ENCODE peak calls at places on chromosomes 2 and 18, in five cellular contexts. V is CD8-positive, alpha-beta T cell; X is coronary artery; W is NB4; L is SK-N-SH. H is an unnamed sample.

GRCh38 chr2:73981081-73981968 is 3.4 kb upstream of the TET3 start:
- DNase-seq in V (no peak), X (no peak), W (peak; percentile 70), L (peak; percentile 47), H (peak; percentile 64)

GRCh38 chr2:36266536-36267121 is 88.9 kb upstream of the CRIM1 start:
- DNase-seq in V (no peak), X (no peak), W (no peak), L (no peak), H (no peak)

GRCh38 chr2:234821946-234822470 is 129.8 kb upstream of the SH3BP4 start:
- DNase-seq in V (no peak), X (no peak), W (no peak), L (no peak), H (no peak)

GRCh38 chr2:201345636-201346213 is 11.4 kb downstream of the FLACC1 start:
- DNase-seq in V (no peak), X (no peak), W (no peak), L (no peak), H (no peak)

GRCh38 chr2:135563793-135564192 is 32.5 kb downstream of the R3HDM1 start:
- DNase-seq in V (no peak), X (no peak), W (peak; percentile 41), L (no peak), H (peak; percentile 57)

GRCh38 chr2:209872675-209873074 is 101.0 kb downstream of the UNC80 start:
- DNase-seq in V (no peak), X (no peak), W (peak; percentile 18), L (no peak), H (peak; percentile 56)

GRCh38 chr2:191190861-191191552 is 40.2 kb upstream of the STAT4 start:
- DNase-seq in V (no peak), X (no peak), W (peak; percentile 33), L (no peak), H (no peak)

GRCh38 chr2:204984421-204984925 is 439.2 kb downstream of the PARD3B start:
- DNase-seq in V (no peak), X (no peak), W (no peak), L (no peak), H (no peak)

GRCh38 chr2:213238753-213239591 is 45.3 kb upstream of the SPAG16 start:
- DNase-seq in V (no peak), X (no peak), W (no peak), L (no peak), H (peak; percentile 75)

GRCh38 chr2:23791030-23791429 is 135.9 kb downstream of the ATAD2B start:
- DNase-seq in V (no peak), X (no peak), W (no peak), L (no peak), H (peak; percentile 24)

GRCh38 chr18:58058720-58059119 is 14.7 kb downstream of the NEDD4L start:
- DNase-seq in V (no peak), X (no peak), W (no peak), L (no peak), H (peak; percentile 43)

GRCh38 chr2:77169426-77169825 is 352.8 kb downstream of the LRRTM4 start:
- DNase-seq in V (no peak), X (no peak), W (no peak), L (no peak), H (no peak)

GRCh38 chr2:29075894-29076700 is 1.8 kb upstream of the PCARE start:
- DNase-seq in V (no peak), X (no peak), W (no peak), L (peak; percentile 81), H (peak; percentile 67)

GRCh38 chr2:231640229-231640628 is 47.6 kb downstream of the TEX44 start:
- DNase-seq in V (no peak), X (no peak), W (no peak), L (no peak), H (no peak)

GRCh38 chr2:117801826-117802225 is 12.7 kb upstream of the DDX18 start:
- DNase-seq in V (no peak), X (no peak), W (no peak), L (no peak), H (peak; percentile 32)

GRCh38 chr2:22020101-22020742 is 896.5 kb downstream of the TDRD15 start:
- DNase-seq in V (no peak), X (no peak), W (no peak), L (no peak), H (no peak)

GRCh38 chr2:62325398-62325797 is 129.5 kb downstream of the B3GNT2 start:
- DNase-seq in V (no peak), X (no peak), W (no peak), L (no peak), H (no peak)

GRCh38 chr2:201523506-201523905 is 72.0 kb downstream of the STRADB start:
- DNase-seq in V (no peak), X (no peak), W (no peak), L (no peak), H (no peak)

GRCh38 chr2:47023332-47023731 is 107.7 kb upstream of the MCFD2 start:
- DNase-seq in V (peak; percentile 65), X (no peak), W (no peak), L (no peak), H (no peak)

GRCh38 chr18:31741096-31741735 is 19.5 kb downstream of the SLC25A52 start:
- DNase-seq in V (peak; percentile 47), X (no peak), W (peak; percentile 63), L (peak; percentile 32), H (peak; percentile 49)

GRCh38 chr2:176675557-176676256 is 406.5 kb downstream of the MTX2 start:
- DNase-seq in V (no peak), X (no peak), W (no peak), L (no peak), H (no peak)

GRCh38 chr18:4888251-4888650 is 308.8 kb downstream of the AKAIN1 start:
- DNase-seq in V (no peak), X (no peak), W (no peak), L (no peak), H (no peak)

GRCh38 chr2:206275274-206276160 is 1.1 kb downstream of the ZDBF2 start:
- DNase-seq in V (peak; percentile 23), X (no peak), W (peak; percentile 80), L (peak; percentile 40), H (peak; percentile 36)

GRCh38 chr2:52960891-52961290 is 806.7 kb upstream of the CHAC2 start:
- DNase-seq in V (no peak), X (no peak), W (no peak), L (no peak), H (no peak)

DNA sequence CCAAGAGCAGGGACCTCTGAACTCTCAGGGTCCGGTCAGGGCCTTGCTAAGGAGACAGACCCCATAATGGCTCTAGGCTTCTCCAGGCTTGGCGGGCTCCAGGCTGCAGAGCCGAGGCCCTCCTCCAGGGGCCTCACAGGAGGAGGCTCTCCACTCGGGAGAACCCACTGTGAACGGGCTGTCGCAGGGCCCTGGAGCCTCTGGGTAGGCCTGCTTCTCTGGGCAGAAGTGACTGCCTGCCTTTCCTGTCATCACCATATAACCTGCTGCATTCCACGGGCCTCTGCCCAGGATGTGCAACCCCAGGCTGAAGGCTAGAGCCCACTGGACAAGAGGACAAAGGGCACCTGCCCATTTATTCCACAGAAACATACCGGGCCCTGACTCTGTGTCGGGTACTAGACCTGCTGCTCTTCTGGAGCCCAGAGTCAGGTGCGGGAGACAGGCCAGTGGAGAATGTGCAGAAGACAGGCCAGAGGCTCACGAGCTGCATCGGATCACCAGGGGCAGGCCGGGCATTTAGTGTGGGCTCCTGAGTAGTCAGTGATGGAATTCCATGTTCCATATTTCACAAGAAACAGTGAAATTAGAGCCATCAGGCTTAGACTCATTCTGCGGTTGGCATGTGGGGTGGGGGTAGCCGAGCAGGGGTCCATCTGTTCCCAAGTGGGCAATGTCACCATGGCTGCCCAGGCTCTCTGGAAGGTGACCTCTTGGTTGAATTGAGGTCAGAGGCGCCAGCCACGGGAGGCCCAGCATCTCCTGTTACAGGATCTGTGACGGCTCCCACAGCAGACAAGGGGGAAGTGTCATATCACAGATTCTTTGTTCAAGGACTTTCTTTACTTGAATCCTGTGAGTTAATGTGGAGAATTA is 220.8 kb downstream of the SH3RF3 start:
- DNase-seq in V (no peak), X (peak; percentile 64), W (peak; percentile 32), L (no peak), H (no peak)
- TF ChIP-seq CTCF in V (no peak), X (no peak), W (no peak), L (no peak), H (no peak)

GRCh38 chr2:134287323-134287722 is 33.5 kb downstream of the MGAT5 start:
- DNase-seq in V (no peak), X (no peak), W (no peak), L (no peak), H (no peak)
- H3K4me3 ChIP-seq in V (no peak overlapping the region), X (no peak overlapping the region), W (no peak overlapping the region), L (no peak overlapping the region), H (no peak overlapping the region)

DNA sequence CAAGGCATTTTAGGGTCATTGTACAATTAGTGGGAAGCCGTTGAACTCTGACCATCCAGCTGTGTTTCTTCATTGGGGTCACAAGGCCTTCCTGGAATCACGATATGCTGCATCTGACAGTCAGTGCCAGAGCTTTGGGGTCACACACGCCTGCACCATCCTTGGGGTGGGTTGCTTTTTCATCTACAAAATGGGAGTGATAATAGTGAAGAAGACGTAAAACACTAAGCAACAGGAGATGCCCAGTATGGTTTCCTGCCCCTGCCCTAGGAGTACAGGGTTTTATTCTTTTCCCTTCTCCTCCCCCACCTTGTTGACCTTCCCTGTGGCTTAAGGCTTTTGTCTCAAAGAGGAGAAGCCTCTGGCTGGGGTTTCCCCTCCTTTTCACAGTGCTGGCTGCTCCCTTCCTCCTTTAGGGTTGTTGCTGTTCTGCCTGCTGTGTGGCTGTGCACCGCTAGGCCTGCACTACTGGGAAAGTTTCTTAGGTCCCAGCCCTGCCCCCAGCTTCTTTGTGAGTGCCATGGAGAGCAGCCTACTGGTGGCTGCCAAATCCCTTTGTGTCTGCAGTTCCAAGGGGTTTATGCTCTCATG is 245.6 kb downstream of the TPGS2 start:
- DNase-seq in V (no peak), X (peak; percentile 12), W (no peak), L (no peak), H (peak; percentile 36)
- TF ChIP-seq CTCF in V (no peak), X (no peak), W (no peak), L (no peak), H (no peak)

GRCh38 chr2:69305712-69306611 is 81.1 kb downstream of the GFPT1 start:
- DNase-seq in V (no peak), X (no peak), W (peak; percentile 28), L (peak; percentile 69), H (no peak)

GRCh38 chr2:69308338-69308737 is 78.7 kb downstream of the GFPT1 start:
- DNase-seq in V (no peak), X (no peak), W (no peak), L (no peak), H (no peak)

GRCh38 chr2:69306897-69307695 is 79.9 kb downstream of the GFPT1 start:
- DNase-seq in V (peak; percentile 75), X (peak; percentile 91), W (peak; percentile 90), L (peak; percentile 93), H (peak; percentile 69)

GRCh38 chr2:69306612-69306896 is 80.5 kb downstream of the GFPT1 start:
- DNase-seq in V (no peak), X (no peak), W (no peak), L (no peak), H (no peak)

GRCh38 chr2:69307696-69308064 is 79.3 kb downstream of the GFPT1 start:
- DNase-seq in V (no peak), X (no peak), W (no peak), L (no peak), H (no peak)
- H3K4me3 ChIP-seq in V (no peak overlapping the region), X (peak overlapping the region; percentile 77), W (no peak overlapping the region), L (peak overlapping the region; percentile 59), H (no peak overlapping the region)

GRCh38 chr18:36412778-36413177 is 115.3 kb downstream of the FHOD3 start:
- DNase-seq in V (no peak), X (no peak), W (peak; percentile 6), L (peak; percentile 41), H (peak; percentile 63)
- TF ChIP-seq CTCF in V (no peak), X (no peak), W (peak; percentile 24), L (peak; percentile 55), H (peak; percentile 57)

GRCh38 chr2:233418052-233418760 is 63.9 kb downstream of the DGKD start:
- DNase-seq in V (no peak), X (no peak), W (no peak), L (no peak), H (no peak)
- H3K4me3 ChIP-seq in V (peak overlapping the region; percentile 61), X (peak overlapping the region; percentile 54), W (no peak overlapping the region), L (no peak overlapping the region), H (no peak overlapping the region)

H was measured in epithelial cell of esophagus.